ENCODE peak calls at places on chromosome 7, in nine cellular contexts. Q, R, L, J, S, E, F, G and D are unnamed samples.

GRCh38 chr7:39741942-39742623 is 118.7 kb downstream of the RALA start:
- DNase-seq in G (peak), R (no peak), S (peak), Q (peak), E (peak), L (peak), F (no peak), J (no peak), D (no peak)

GRCh38 chr7:44045226-44046014 is 918 bp downstream of the DBNL start:
- DNase-seq in L (no peak), J (no peak), R (no peak), E (no peak), F (no peak), Q (peak), S (no peak), G (no peak), D (no peak)

GRCh38 chr7:152185514-152185913 is 160.0 kb downstream of the GALNT11 start:
- DNase-seq in J (no peak), F (no peak), S (no peak), L (no peak), E (no peak), R (no peak), Q (no peak), G (no peak), D (no peak)

GRCh38 chr7:106839511-106839910 is 25.6 kb upstream of the PIK3CG start:
- DNase-seq in J (no peak), L (no peak), S (no peak), Q (no peak), R (no peak), E (no peak), F (no peak), G (no peak), D (no peak)

GRCh38 chr7:41247128-41247865 is 455.6 kb downstream of the INHBA start:
- DNase-seq in J (no peak), L (no peak), G (peak), E (no peak), R (no peak), Q (peak), F (no peak), S (no peak), D (no peak)

GRCh38 chr7:132292803-132293202 is 283.5 kb downstream of the PLXNA4 start:
- DNase-seq in G (no peak), Q (no peak), S (no peak), J (no peak), R (no peak), F (no peak), E (no peak), L (no peak), D (no peak)

GRCh38 chr7:13062596-13062995 is 375.2 kb downstream of the ARL4A start:
- DNase-seq in F (no peak), J (no peak), Q (no peak), G (no peak), S (no peak), L (no peak), R (no peak), E (no peak), D (no peak)

GRCh38 chr7:6579446-6579845 is 2.2 kb downstream of the ZDHHC4 start:
- DNase-seq in S (no peak), R (no peak), J (no peak), G (no peak), F (no peak), E (no peak), L (no peak), Q (no peak), D (no peak)

GRCh38 chr7:18535811-18536413 is 40.4 kb downstream of the HDAC9 start:
- DNase-seq in J (no peak), R (no peak), L (no peak), F (no peak), E (no peak), G (no peak), Q (no peak), S (no peak), D (no peak)

GRCh38 chr7:111560773-111561658 is 1.3 kb downstream of the IMMP2L start:
- DNase-seq in E (no peak), L (no peak), Q (peak), F (no peak), J (no peak), R (no peak), S (no peak), G (peak), D (no peak)

GRCh38 chr7:43083091-43083490 is 29.4 kb upstream of the HECW1 start:
- DNase-seq in E (no peak), L (no peak), S (no peak), Q (no peak), F (no peak), J (no peak), R (no peak), G (no peak), D (no peak)

GRCh38 chr7:112437038-112437437 is 13.2 kb upstream of the IFRD1 start:
- DNase-seq in G (no peak), R (no peak), S (no peak), Q (peak), E (no peak), L (no peak), F (no peak), J (no peak), D (no peak)

GRCh38 chr7:85829817-85830432 is 643.1 kb upstream of the SEMA3D start:
- DNase-seq in G (no peak), Q (peak), S (no peak), R (no peak), L (no peak), J (no peak), F (no peak), E (no peak), D (no peak)
- TF ChIP-seq CTCF in G (peak), Q (peak), S (no peak), R (no peak), L (no peak), J (no peak), F (peak), E (peak), D (no peak)

GRCh38 chr7:70693690-70694356 is 438.1 kb upstream of the GALNT17 start:
- DNase-seq in Q (peak), J (peak), E (peak), L (peak), G (no peak), F (peak), S (peak), R (peak), D (no peak)
- TF ChIP-seq CTCF in Q (no peak), J (peak), E (peak), L (no peak), G (peak), F (peak), S (peak), R (no peak), D (no peak)

GRCh38 chr7:52920977-52921376 is 114.5 kb upstream of the POM121L12 start:
- DNase-seq in Q (no peak), S (no peak), L (no peak), E (no peak), R (no peak), J (no peak), G (no peak), F (no peak), D (no peak)

GRCh38 chr7:52925332-52925731 is 110.1 kb upstream of the POM121L12 start:
- DNase-seq in L (no peak), F (no peak), E (no peak), J (no peak), Q (no peak), R (no peak), S (no peak), G (no peak), D (no peak)
- TF ChIP-seq CTCF in L (no peak), F (no peak), E (no peak), J (no peak), Q (no peak), R (no peak), S (no peak), G (no peak), D (no peak)

GRCh38 chr7:98534493-98534892 is 82.6 kb upstream of the NPTX2 start:
- DNase-seq in F (no peak), G (no peak), Q (no peak), R (no peak), E (no peak), J (no peak), S (no peak), L (no peak), D (no peak)

GRCh38 chr7:98536803-98537202 is 80.3 kb upstream of the NPTX2 start:
- DNase-seq in L (no peak), S (no peak), F (no peak), R (no peak), E (no peak), Q (no peak), J (no peak), G (no peak), D (no peak)

GRCh38 chr7:98526059-98526458 is 91.0 kb upstream of the NPTX2 start:
- DNase-seq in J (no peak), R (no peak), Q (no peak), G (no peak), E (no peak), S (no peak), F (no peak), L (no peak), D (no peak)

GRCh38 chr7:98528079-98528478 is 89.0 kb upstream of the NPTX2 start:
- DNase-seq in E (no peak), G (no peak), Q (no peak), S (no peak), F (no peak), J (no peak), R (no peak), L (no peak), D (no peak)

GRCh38 chr7:98531717-98532116 is 85.4 kb upstream of the NPTX2 start:
- DNase-seq in E (no peak), S (no peak), Q (no peak), R (no peak), G (no peak), L (no peak), F (no peak), J (no peak), D (no peak)
- TF ChIP-seq CTCF in E (no peak), S (no peak), Q (no peak), R (no peak), G (no peak), L (no peak), F (no peak), J (no peak), D (no peak)